ENCODE peak calls at places on chromosome 17, in six cellular contexts. R is mesothelial cell of epicardium; A is A549; Q is endothelial cell; Z is CD4-positive, alpha-beta T cell; B is GM12865. K is an unnamed sample.

GRCh38 chr17:66713533-66714042 is 121.3 kb upstream of the CACNG5 start:
- DNase-seq in A (no peak), B (peak; percentile 95), Z (no peak), R (no peak), Q (no peak), K (no peak)

GRCh38 chr17:31842416-31843381 is 16.3 kb downstream of the COPRS start:
- DNase-seq in R (peak; percentile 65), Q (peak; percentile 83), A (peak; percentile 87), B (peak; percentile 68), Z (peak; percentile 39), K (peak; percentile 81)

GRCh38 chr17:9958586-9959281 is 53.7 kb upstream of the RCVRN start:
- DNase-seq in Q (no peak), Z (no peak), R (no peak), B (no peak), A (no peak), K (no peak)

GRCh38 chr17:66533572-66533971 is 231.2 kb downstream of the PRKCA start:
- DNase-seq in A (no peak), Z (no peak), B (no peak), Q (peak; percentile 7), R (peak; percentile 31), K (no peak)

GRCh38 chr17:13510062-13510461 is 91.7 kb downstream of the HS3ST3A1 start:
- DNase-seq in B (no peak), R (no peak), Z (no peak), A (no peak), Q (no peak), K (no peak)

GRCh38 chr17:74964988-74965622 is 7.5 kb downstream of the HID1 start:
- DNase-seq in A (no peak), Q (no peak), B (no peak), R (no peak), Z (no peak), K (no peak)

GRCh38 chr17:57649731-57650484 is 95.2 kb downstream of the CCDC182 start:
- DNase-seq in R (no peak), Q (no peak), A (peak; percentile 50), B (no peak), Z (no peak), K (no peak)

GRCh38 chr17:59804910-59805381 is 87.8 kb downstream of the TUBD1 start:
- DNase-seq in Q (no peak), R (no peak), Z (no peak), B (no peak), A (no peak), K (no peak)

GRCh38 chr17:28746611-28747045 is 2.8 kb downstream of the TRAF4 start:
- DNase-seq in Q (no peak), Z (no peak), B (no peak), A (no peak), R (no peak), K (no peak)

GRCh38 chr17:9878361-9878760 is 26.7 kb downstream of the RCVRN start:
- DNase-seq in A (no peak), R (no peak), B (no peak), Z (no peak), Q (no peak), K (no peak)

GRCh38 chr17:16398270-16399267 is 16.8 kb upstream of the TRPV2 start:
- DNase-seq in A (no peak), R (no peak), Q (peak; percentile 64), Z (no peak), B (peak; percentile 74), K (no peak)

GRCh38 chr17:34613064-34614019 is 34.0 kb downstream of the TMEM132E start:
- DNase-seq in R (peak; percentile 49), A (no peak), Z (no peak), Q (no peak), B (no peak), K (no peak)

GRCh38 chr17:55772086-55772485 is 21.2 kb downstream of the PCTP start:
- DNase-seq in Z (no peak), B (no peak), A (no peak), R (no peak), Q (no peak), K (no peak)

GRCh38 chr17:42289863-42290165 is 1.5 kb downstream of the STAT5A start:
- DNase-seq in B (no peak), A (no peak), Q (no peak), R (no peak), Z (no peak), K (no peak)

GRCh38 chr17:41692722-41693521 is 4.2 kb downstream of the EIF1 start:
- DNase-seq in A (no peak), Q (no peak), Z (no peak), R (no peak), B (peak; percentile 34), K (no peak)

GRCh38 chr17:45155029-45155428 is 6.6 kb upstream of the HEXIM2 start:
- DNase-seq in A (no peak), B (no peak), Z (no peak), R (no peak), Q (no peak), K (no peak)

GRCh38 chr17:38333635-38334295 is 10.0 kb downstream of the GPR179 start:
- DNase-seq in Z (peak; percentile 15), Q (peak; percentile 85), R (no peak), B (peak; percentile 34), A (peak; percentile 59), K (no peak)

GRCh38 chr17:63361182-63361581 is 84.9 kb downstream of the CYB561 start:
- DNase-seq in A (no peak), Q (no peak), Z (no peak), B (no peak), R (no peak), K (no peak)

GRCh38 chr17:15493031-15493750 is 25.8 kb upstream of the CDRT4 start:
- DNase-seq in R (no peak), B (no peak), A (no peak), Z (no peak), Q (no peak), K (no peak)

GRCh38 chr17:73546770-73547345 is 97.4 kb downstream of the SDK2 start:
- DNase-seq in Z (no peak), A (peak; percentile 38), B (peak; percentile 38), Q (no peak), R (no peak), K (no peak)

GRCh38 chr17:78257810-78258322 is 26.4 kb downstream of the TMEM235 start:
- DNase-seq in B (peak; percentile 82), Z (peak; percentile 23), A (no peak), R (no peak), Q (no peak), K (no peak)

GRCh38 chr17:31111183-31111582 is 16.4 kb downstream of the NF1 start:
- DNase-seq in Z (no peak), R (no peak), B (no peak), Q (no peak), A (no peak), K (no peak)

GRCh38 chr17:75501378-75502071 is 13.8 kb downstream of the CASKIN2 start:
- DNase-seq in Q (no peak), A (no peak), R (no peak), Z (no peak), B (no peak), K (no peak)

GRCh38 chr17:19579867-19580565 is 46.4 kb downstream of the SLC47A1 start:
- DNase-seq in Q (peak; percentile 22), Z (no peak), A (no peak), R (no peak), B (no peak), K (no peak)

GRCh38 chr17:3911271-3912053 is 4.8 kb downstream of the P2RX1 start:
- DNase-seq in A (no peak), R (no peak), B (peak; percentile 94), Z (peak; percentile 57), Q (no peak), K (no peak)
- TF ChIP-seq CTCF in A (no peak), R (no peak), B (no peak), Z (no peak), Q (no peak), K (no peak)

DNA sequence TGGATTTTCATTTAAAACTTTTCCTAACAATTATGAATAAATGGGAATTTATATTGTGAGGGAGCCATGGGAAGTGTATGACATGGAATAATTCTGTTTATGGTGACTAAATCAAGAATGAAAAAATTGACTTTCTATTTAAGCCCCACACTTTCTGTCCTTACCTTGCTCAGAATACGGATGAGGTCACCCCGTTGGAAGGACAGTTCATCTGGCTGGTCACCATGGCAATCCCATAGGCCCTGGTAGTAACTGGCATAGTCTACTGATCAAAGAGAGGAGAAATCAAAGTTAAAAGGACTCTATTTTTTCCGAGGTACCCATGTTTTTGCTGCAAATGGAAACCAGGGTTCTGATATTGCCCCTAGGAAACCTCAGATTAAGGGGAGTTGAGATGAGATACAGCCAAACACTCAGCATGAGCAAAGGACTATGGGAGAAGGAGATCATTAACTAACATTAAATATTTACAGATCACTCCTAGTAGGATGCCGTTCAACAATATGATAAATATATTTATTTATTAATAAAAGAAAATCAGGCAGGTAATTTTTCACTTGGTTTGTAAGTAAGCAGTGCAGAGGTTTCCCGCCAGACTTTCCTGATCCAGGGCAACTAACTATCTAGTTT is 54.9 kb downstream of the SNX11 start:
- DNase-seq in B (no peak), A (peak; percentile 21), R (no peak), Q (no peak), Z (no peak), K (no peak)
- TF ChIP-seq CTCF in B (no peak), A (no peak), R (no peak), Q (no peak), Z (no peak), K (no peak)

DNA sequence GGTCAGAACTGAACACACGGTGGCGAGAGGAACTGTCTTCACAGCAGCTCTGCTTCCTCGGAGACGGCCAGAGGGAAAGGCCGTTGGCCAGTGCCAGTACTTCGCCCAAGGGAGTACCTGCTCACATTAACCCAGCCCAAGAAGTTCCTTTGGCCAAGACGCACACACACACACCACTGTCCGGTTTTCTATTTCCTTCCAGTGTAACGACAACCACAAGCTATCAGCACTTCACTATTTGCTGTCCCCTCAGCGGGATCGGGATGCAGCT is 735 bp upstream of the GGNBP2 start:
- DNase-seq in Z (no peak), R (no peak), A (peak; percentile 46), B (peak; percentile 79), Q (no peak), K (no peak)
- TF ChIP-seq CTCF in Z (no peak), R (no peak), A (peak; percentile 10), B (peak; percentile 2), Q (no peak), K (peak; percentile 25)

GRCh38 chr17:49841548-49841947 is 6.3 kb downstream of the TAC4 start:
- DNase-seq in A (no peak), B (no peak), Z (no peak), Q (no peak), R (no peak), K (no peak)
- TF ChIP-seq CTCF in A (no peak), B (no peak), Z (no peak), Q (peak; percentile 12), R (no peak), K (no peak)

DNA sequence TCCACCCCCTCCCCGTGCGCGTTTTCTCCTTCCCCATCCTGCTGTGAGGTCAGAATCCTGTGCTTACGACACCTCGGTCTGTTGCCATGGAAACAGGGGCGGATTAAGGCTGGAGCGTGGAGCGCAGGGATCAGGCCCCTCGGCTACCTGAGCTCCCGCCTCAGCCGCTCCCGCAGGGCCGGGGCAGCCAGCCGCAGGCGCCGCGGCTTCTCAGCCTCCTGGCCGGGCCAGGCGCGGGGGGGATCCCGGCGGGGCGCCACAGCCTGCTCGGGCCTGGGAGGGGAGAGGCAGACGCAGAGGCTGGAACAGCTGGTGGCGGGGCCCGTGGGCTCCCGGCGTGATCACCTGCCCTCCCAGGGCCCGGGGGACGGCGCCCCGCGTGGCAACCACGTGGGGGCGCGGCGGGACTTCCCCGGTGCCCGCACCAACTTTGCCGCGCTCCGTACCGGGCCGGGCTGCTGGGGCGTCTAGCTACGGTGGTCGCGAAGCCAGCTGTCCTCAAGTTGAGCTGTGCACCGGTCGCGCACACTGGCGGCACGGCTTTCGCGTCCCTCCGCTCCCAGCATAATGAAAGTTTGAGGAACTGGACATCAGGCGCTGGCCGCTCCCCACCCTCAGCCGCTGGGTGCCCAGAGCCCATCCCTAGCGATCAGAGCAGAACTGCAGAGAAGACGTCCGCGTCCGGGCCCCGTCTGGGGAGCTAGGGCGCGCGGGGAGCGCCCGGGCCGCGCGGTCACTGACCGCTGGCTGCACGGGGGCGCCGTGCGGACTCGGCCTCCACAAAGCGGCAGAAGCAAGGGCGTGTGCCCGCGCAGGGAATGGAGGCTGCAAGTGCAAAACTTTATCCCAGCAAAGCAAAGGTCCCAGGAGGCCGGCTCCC is 1.2 kb downstream of the RTN4RL1 start:
- DNase-seq in Z (no peak), R (no peak), B (peak; percentile 24), A (peak; percentile 55), Q (peak; percentile 59), K (no peak)
- TF ChIP-seq CTCF in Z (no peak), R (no peak), B (no peak), A (no peak), Q (no peak), K (no peak)

K was measured in type B pancreatic cell.